ENCODE peak calls at places on chromosomes 6 and 20, in seven cellular contexts. B is activated naive CD4-positive, alpha-beta T cell treated with anti-CD3 and anti-CD28 coated beads, Interleukin-2, amount 10 ng/mL, durations not matched to agents 7 days and 5 days; U is RKO; K is brain microvascular endothelial cell; O is fibroblast of the conjunctiva; Q is HS-27A; N is NCI-H446 treated with DMSO at 0.1 percent for 48 hours. V is an unnamed sample.
A peak's percentile ranks its signal among the peaks of the same experiment; 100 is the strongest.

GRCh38 chr6:87139236-87139635 is 16.1 kb upstream of the ZNF292 start:
- DNase-seq in B (peak; percentile 51), U (peak; percentile 71), K (peak; percentile 41), O (peak; percentile 39), Q (peak; percentile 11), N (peak; percentile 4), V (peak; percentile 61)

GRCh38 chr20:2151805-2152727 is 50.4 kb downstream of the STK35 start:
- DNase-seq in B (no peak), U (no peak), K (no peak), O (peak; percentile 45), Q (peak; percentile 33), N (no peak), V (peak; percentile 91)

GRCh38 chr20:46132705-46133120 is 14.6 kb downstream of the CD40 start:
- DNase-seq in B (peak; percentile 69), U (peak; percentile 73), K (peak; percentile 41), O (peak; percentile 16), Q (peak; percentile 14), N (peak; percentile 19), V (peak; percentile 89)

GRCh38 chr20:57065646-57066045 is 200.8 kb downstream of the BMP7 start:
- DNase-seq in B (peak; percentile 1), U (no peak), K (peak; percentile 24), O (no peak), Q (no peak), N (no peak), V (no peak)

GRCh38 chr6:144736763-144737162 is 451.6 kb downstream of the UTRN start:
- DNase-seq in B (no peak), U (no peak), K (no peak), O (no peak), Q (no peak), N (no peak), V (no peak)

GRCh38 chr6:52162940-52163908 is 23.0 kb upstream of the IL17A start:
- DNase-seq in B (no peak), U (peak; percentile 72), K (no peak), O (peak; percentile 41), Q (no peak), N (peak; percentile 3), V (peak; percentile 31)

GRCh38 chr6:136510299-136510698 is 39.9 kb downstream of the MAP7 start:
- DNase-seq in B (no peak), U (no peak), K (no peak), O (no peak), Q (no peak), N (no peak), V (no peak)

GRCh38 chr6:156262014-156262413 is 515.2 kb upstream of the ARID1B start:
- DNase-seq in B (no peak), U (no peak), K (no peak), O (no peak), Q (no peak), N (no peak), V (no peak)

GRCh38 chr6:129659590-129660345 is 50.2 kb downstream of the ARHGAP18 start:
- DNase-seq in B (no peak), U (no peak), K (no peak), O (no peak), Q (no peak), N (no peak), V (no peak)

GRCh38 chr6:7809346-7809745 is 83.4 kb downstream of the BMP6 start:
- DNase-seq in B (no peak), U (no peak), K (no peak), O (no peak), Q (no peak), N (no peak), V (no peak)

V was measured in RWPE1.